ENCODE peak calls at places on chromosome 14, in four cellular contexts. J is Peyer's patch; G is CD8-positive, alpha-beta memory T cell; F is astrocyte. O is an unnamed sample.

GRCh38 chr14:58752782-58753181 is 115.0 kb downstream of the DACT1 start:
- DNase-seq in J (peak; percentile 89), F (no peak), G (no peak), O (no peak)

GRCh38 chr14:69708586-69709169 is 58.3 kb upstream of the SRSF5 start:
- DNase-seq in J (no peak), F (no peak), G (no peak), O (no peak)

GRCh38 chr14:77175843-77176242 is 5.8 kb upstream of the TMEM63C start:
- DNase-seq in F (no peak), G (no peak), J (no peak), O (no peak)

GRCh38 chr14:99042376-99043257 is 229.4 kb downstream of the BCL11B start:
- DNase-seq in G (no peak), F (no peak), J (no peak), O (no peak)

GRCh38 chr14:69682607-69683263 is 71.3 kb downstream of the SUSD6 start:
- DNase-seq in F (no peak), J (no peak), G (no peak), O (no peak)

GRCh38 chr14:59358105-59358504 is 107.1 kb downstream of the GPR135 start:
- DNase-seq in F (peak; percentile 91), J (no peak), G (no peak), O (no peak)

GRCh38 chr14:73758392-73759182 is 44.4 kb upstream of the PNMA1 start:
- DNase-seq in F (peak; percentile 43), J (peak; percentile 89), G (peak; percentile 75), O (peak; percentile 61)

GRCh38 chr14:70061108-70061507 is 127.6 kb downstream of the SLC8A3 start:
- DNase-seq in F (no peak), J (no peak), G (no peak), O (no peak)

GRCh38 chr14:69107407-69108003 is 45.4 kb downstream of the DCAF5 start:
- DNase-seq in J (no peak), F (peak; percentile 41), G (no peak), O (peak; percentile 60)

GRCh38 chr14:19729359-19729758 is 14.0 kb upstream of the OR4Q3 start:
- DNase-seq in G (no peak), F (no peak), J (no peak), O (no peak)

GRCh38 chr14:96104469-96105057 is 65.4 kb downstream of the C14orf132 start:
- DNase-seq in F (peak; percentile 98), J (peak; percentile 80), G (no peak), O (peak; percentile 95)

GRCh38 chr14:99326041-99326710 is 54.2 kb upstream of the BCL11B start:
- DNase-seq in F (no peak), G (no peak), J (no peak), O (no peak)

GRCh38 chr14:67240168-67240932 is 885 bp upstream of the PALS1 start:
- DNase-seq in J (peak; percentile 85), G (peak; percentile 10), F (no peak), O (peak; percentile 11)

GRCh38 chr14:67517083-67517482 is 16.0 kb upstream of the PLEKHH1 start:
- DNase-seq in F (peak; percentile 23), G (no peak), J (no peak), O (no peak)

GRCh38 chr14:50953497-50953896 is 9.2 kb upstream of the PYGL start:
- DNase-seq in F (no peak), G (no peak), J (no peak), O (no peak)

GRCh38 chr14:68461086-68461485 is 331.8 kb downstream of the ZFP36L1 start:
- DNase-seq in F (no peak), J (no peak), G (no peak), O (no peak)

GRCh38 chr14:102873546-102874061 is 48.9 kb upstream of the AMN start:
- DNase-seq in G (no peak), F (no peak), J (peak; percentile 69), O (no peak)

GRCh38 chr14:96626121-96626768 is 124.1 kb downstream of the PAPOLA start:
- DNase-seq in F (no peak), G (no peak), J (peak; percentile 7), O (no peak)

GRCh38 chr14:106875503-106875902 is 1349.1 kb downstream of the TMEM121 start:
- DNase-seq in G (no peak), J (no peak), F (no peak), O (no peak)

GRCh38 chr14:96130854-96131253 is 73.8 kb upstream of the BDKRB2 start:
- DNase-seq in G (no peak), F (peak; percentile 54), J (no peak), O (no peak)

GRCh38 chr14:90503582-90503981 is 106.8 kb downstream of the CALM1 start:
- DNase-seq in J (no peak), F (no peak), G (no peak), O (no peak)

GRCh38 chr14:57632649-57633048 is 139.0 kb upstream of the CCDC198 start:
- DNase-seq in G (no peak), J (no peak), F (no peak), O (no peak)

GRCh38 chr14:91372680-91373495 is 44.7 kb downstream of the CCDC88C start:
- DNase-seq in F (no peak), G (peak; percentile 35), J (no peak), O (no peak)

GRCh38 chr14:93033983-93034670 is 81.6 kb downstream of the ITPK1 start:
- DNase-seq in J (no peak), G (peak; percentile 20), F (no peak), O (no peak)

GRCh38 chr14:67580336-67581230 is 19.5 kb downstream of the PIGH start:
- DNase-seq in J (peak; percentile 75), F (no peak), G (no peak), O (no peak)

GRCh38 chr14:73715707-73716106 is 1.5 kb upstream of the PNMA1 start:
- DNase-seq in J (no peak), F (no peak), G (no peak), O (no peak)

GRCh38 chr14:98919431-98919830 is 352.6 kb downstream of the BCL11B start:
- DNase-seq in J (no peak), G (no peak), F (no peak), O (no peak)

GRCh38 chr14:91215381-91215780 is 29.1 kb downstream of the GPR68 start:
- DNase-seq in J (no peak), F (no peak), G (no peak), O (no peak)

GRCh38 chr14:66508846-66509621 is 1.1 kb downstream of the GPHN start:
- DNase-seq in J (peak; percentile 63), F (peak; percentile 14), G (peak; percentile 10), O (peak; percentile 25)

GRCh38 chr14:99236386-99237133 is 35.4 kb downstream of the BCL11B start:
- DNase-seq in F (no peak), G (no peak), J (no peak), O (no peak)

GRCh38 chr14:57749267-57749666 is 116.6 kb downstream of the SLC35F4 start:
- DNase-seq in G (no peak), J (no peak), F (peak; percentile 51), O (peak; percentile 48)

GRCh38 chr14:90005441-90005840 is 49.7 kb downstream of the TDP1 start:
- DNase-seq in J (no peak), G (no peak), F (no peak), O (no peak)

GRCh38 chr14:95505030-95505589 is 11.3 kb downstream of the SYNE3 start:
- DNase-seq in J (no peak), G (no peak), F (no peak), O (no peak)

GRCh38 chr14:68781161-68782021 is 11.5 kb downstream of the ZFP36L1 start:
- DNase-seq in F (no peak), G (peak; percentile 55), J (peak; percentile 74), O (no peak)

GRCh38 chr14:21990116-21990515 is 316.5 kb upstream of the OR4E1 start:
- DNase-seq in F (no peak), G (no peak), J (no peak), O (no peak)

GRCh38 chr14:21995332-21995731 is 321.7 kb upstream of the OR4E1 start:
- DNase-seq in G (no peak), F (no peak), J (no peak), O (no peak)

GRCh38 chr14:21993837-21994236 is 320.2 kb upstream of the OR4E1 start:
- DNase-seq in J (no peak), G (no peak), F (no peak), O (no peak)

GRCh38 chr14:21991130-21991529 is 317.5 kb upstream of the OR4E1 start:
- DNase-seq in J (no peak), G (no peak), F (no peak), O (no peak)

DNA sequence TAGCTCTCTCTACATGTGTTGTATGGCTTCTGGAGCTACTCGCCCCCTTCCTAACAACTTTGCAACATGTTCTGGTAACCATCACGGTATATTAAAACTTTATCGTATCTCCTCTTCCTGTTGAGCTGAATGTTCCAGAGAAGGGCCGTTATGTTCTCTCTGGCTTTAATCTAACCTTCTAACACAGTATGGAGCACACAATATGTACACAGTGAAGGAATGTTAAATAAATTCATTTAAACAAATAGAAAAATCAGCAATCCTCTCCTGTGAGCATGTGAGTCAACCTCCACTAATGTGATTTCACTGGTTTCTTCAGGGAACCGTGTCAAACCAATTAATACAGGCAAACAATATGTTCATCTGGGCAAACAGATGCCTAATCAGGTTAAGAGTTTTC is 319.5 kb upstream of the OR4E1 start:
- DNase-seq in F (no peak), J (no peak), G (no peak), O (no peak)
- H3K27me3 ChIP-seq in F (no peaks in the 10 kb centered on the region), J (no peaks in the 10 kb centered on the region), G (no peaks in the 10 kb centered on the region), O (no peaks in the 10 kb centered on the region)

DNA sequence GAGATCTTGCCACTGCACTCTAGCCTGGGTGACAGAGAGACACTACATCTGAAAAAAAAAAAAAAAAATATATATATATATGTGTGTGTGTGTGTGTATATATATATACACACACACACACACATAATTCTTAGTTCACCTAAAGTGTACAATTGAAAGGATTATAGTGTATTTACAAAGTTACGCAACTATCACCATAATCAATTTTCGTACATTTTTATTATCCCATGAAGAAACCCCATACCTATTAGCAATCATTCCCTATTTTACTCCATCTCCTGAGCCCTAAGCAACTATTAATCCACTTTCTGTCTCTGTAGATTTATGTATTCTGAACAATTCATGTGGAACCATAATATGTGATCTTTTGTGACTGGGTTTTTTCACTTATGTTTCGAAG is 4.4 kb downstream of the SRP54 start:
- DNase-seq in J (no peak), G (no peak), F (no peak), O (no peak)
- H3K27ac ChIP-seq in J (no peak overlapping the region), G (no peak overlapping the region), F (no peak overlapping the region), O (no peak overlapping the region)

DNA sequence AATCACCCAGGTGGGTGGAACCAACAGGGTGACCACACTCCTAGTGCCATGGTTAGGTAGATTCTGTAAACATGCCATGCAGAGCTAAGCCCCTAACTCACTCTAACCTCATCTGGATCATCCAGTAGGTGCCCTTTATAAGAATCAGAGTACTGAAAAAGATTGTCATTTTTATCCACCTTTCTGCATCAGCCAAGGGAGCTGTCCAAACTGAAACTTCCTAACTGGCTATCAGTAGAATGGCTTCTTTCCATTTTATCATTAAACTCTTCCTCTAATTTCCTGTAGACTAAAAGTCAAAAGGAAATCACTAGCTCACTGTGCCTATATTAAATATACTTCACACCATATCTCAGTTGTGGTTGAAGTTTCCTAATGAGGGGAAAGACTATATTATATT is 6.5 kb downstream of the KCNK10 start:
- DNase-seq in F (no peak), G (no peak), J (no peak), O (no peak)
- H3K4me3 ChIP-seq in F (no peak overlapping the region), G (no peak overlapping the region), J (no peak overlapping the region), O (no peak overlapping the region)

GRCh38 chr14:104476437-104476836 is 103.1 kb upstream of the C14orf180 start:
- DNase-seq in F (no peak), J (no peak), G (no peak), O (no peak)

GRCh38 chr14:104477804-104478375 is 101.7 kb upstream of the C14orf180 start:
- DNase-seq in G (no peak), J (no peak), F (no peak), O (no peak)

GRCh38 chr14:104475802-104476201 is 103.8 kb upstream of the C14orf180 start:
- DNase-seq in F (no peak), G (no peak), J (no peak), O (no peak)

GRCh38 chr14:104475256-104475655 is 104.3 kb upstream of the C14orf180 start:
- DNase-seq in J (no peak), F (no peak), G (no peak), O (no peak)

GRCh38 chr14:104477117-104477623 is 102.4 kb upstream of the C14orf180 start:
- DNase-seq in G (no peak), J (no peak), F (no peak), O (no peak)
- H3K27me3 ChIP-seq in G (no peaks in the 10 kb centered on the region), J (no peaks in the 10 kb centered on the region), F (no peaks in the 10 kb centered on the region), O (no peaks in the 10 kb centered on the region)